ENCODE peak calls at places on chromosomes 3 and 15, in eight cellular contexts. C is coronary artery, H is transverse colon, N is ELR, L is cardiac muscle cell, D is EL, M is HCT116, O is left cardiac atrium. G is an unnamed sample.

GRCh38 chr15:56217341-56217740 is 26.3 kb downstream of the RFX7 start:
- DNase-seq in C (no peak), H (no peak), N (no peak), L (no peak), D (no peak), M (no peak), O (no peak), G (no peak)

GRCh38 chr3:52315977-52316764 is at the start of gene DNAH1:
- DNase-seq in C (no peak), H (no peak), N (no peak), L (no peak), D (no peak), M (no peak), O (no peak), G (no peak)

GRCh38 chr15:75353604-75354003 is 6.8 kb downstream of the NEIL1 start:
- DNase-seq in C (no peak), H (no peak), N (no peak), L (no peak), D (no peak), M (no peak), O (no peak), G (no peak)

GRCh38 chr3:122498152-122498551 is 16.6 kb downstream of the KPNA1 start:
- DNase-seq in C (no peak), H (no peak), N (peak), L (no peak), D (no peak), M (no peak), O (no peak), G (no peak)

GRCh38 chr15:74240002-74240568 is 4.0 kb downstream of the CCDC33 start:
- DNase-seq in C (peak), H (peak), N (peak), L (no peak), D (peak), M (peak), O (peak), G (peak)

GRCh38 chr15:74053941-74054529 is 28.3 kb downstream of the GOLGA6A start:
- DNase-seq in C (peak), H (peak), N (peak), L (peak), D (peak), M (peak), O (peak), G (peak)

GRCh38 chr3:134323966-134324962 is 50.0 kb downstream of the AMOTL2 start:
- DNase-seq in C (no peak), H (no peak), N (no peak), L (no peak), D (no peak), M (no peak), O (no peak), G (no peak)

GRCh38 chr15:43249699-43250203 is 17.0 kb downstream of the TGM5 start:
- DNase-seq in C (no peak), H (no peak), N (peak), L (no peak), D (peak), M (no peak), O (no peak), G (peak)

GRCh38 chr15:75866916-75867315 is 23.7 kb downstream of the UBE2Q2 start:
- DNase-seq in C (no peak), H (no peak), N (no peak), L (no peak), D (no peak), M (no peak), O (no peak), G (no peak)

GRCh38 chr3:117602054-117602644 is 892.6 kb downstream of the TUSC7 start:
- DNase-seq in C (no peak), H (no peak), N (no peak), L (no peak), D (no peak), M (no peak), O (no peak), G (no peak)

GRCh38 chr3:41169038-41169437 is 30.3 kb upstream of the CTNNB1 start:
- DNase-seq in C (no peak), H (no peak), N (no peak), L (no peak), D (no peak), M (no peak), O (no peak), G (no peak)

GRCh38 chr3:49867871-49868321 is 1.8 kb downstream of the CAMKV start:
- DNase-seq in C (no peak), H (no peak), N (peak), L (peak), D (peak), M (no peak), O (no peak), G (no peak)

GRCh38 chr3:115040673-115041286 is 106.3 kb downstream of the ZBTB20 start:
- DNase-seq in C (no peak), H (peak), N (peak), L (peak), D (peak), M (peak), O (peak), G (no peak)

GRCh38 chr3:9732080-9732752 is 681 bp downstream of the BRPF1 start:
- DNase-seq in C (no peak), H (peak), N (peak), L (peak), D (peak), M (no peak), O (peak), G (no peak)

GRCh38 chr3:191563722-191564121 is 102.8 kb downstream of the PYDC2 start:
- DNase-seq in C (no peak), H (no peak), N (no peak), L (no peak), D (no peak), M (no peak), O (no peak), G (no peak)

GRCh38 chr15:81229596-81229995 is 32.9 kb downstream of the IL16 start:
- DNase-seq in C (no peak), H (no peak), N (no peak), L (no peak), D (no peak), M (no peak), O (peak), G (no peak)

GRCh38 chr15:61518191-61518950 is 289.3 kb upstream of the RORA start:
- DNase-seq in C (no peak), H (no peak), N (peak), L (no peak), D (peak), M (no peak), O (no peak), G (no peak)

GRCh38 chr3:96354742-96355141 is 459.7 kb upstream of the EPHA6 start:
- DNase-seq in C (no peak), H (no peak), N (no peak), L (no peak), D (no peak), M (no peak), O (no peak), G (no peak)

GRCh38 chr3:52358362-52358940 is 42.3 kb downstream of the DNAH1 start:
- DNase-seq in C (no peak), H (no peak), N (no peak), L (no peak), D (no peak), M (no peak), O (no peak), G (no peak)

GRCh38 chr3:52532838-52533622 is 627 bp downstream of the NT5DC2 start:
- DNase-seq in C (peak), H (peak), N (peak), L (peak), D (peak), M (no peak), O (peak), G (no peak)

GRCh38 chr3:31357451-31357850 is 175.3 kb upstream of the STT3B start:
- DNase-seq in C (no peak), H (no peak), N (no peak), L (no peak), D (no peak), M (no peak), O (no peak), G (no peak)

GRCh38 chr3:179175358-179175757 is 27.2 kb downstream of the PIK3CA start:
- DNase-seq in C (no peak), H (no peak), N (no peak), L (no peak), D (peak), M (no peak), O (no peak), G (no peak)

GRCh38 chr3:6989608-6990291 is 128.8 kb downstream of the GRM7 start:
- DNase-seq in C (no peak), H (no peak), N (no peak), L (no peak), D (no peak), M (no peak), O (no peak), G (no peak)

GRCh38 chr3:10907262-10907661 is 85.3 kb upstream of the SLC6A1 start:
- DNase-seq in C (no peak), H (no peak), N (no peak), L (no peak), D (no peak), M (peak), O (no peak), G (no peak)

GRCh38 chr3:15646924-15647511 is 45.5 kb downstream of the BTD start:
- DNase-seq in C (peak), H (no peak), N (peak), L (no peak), D (peak), M (peak), O (peak), G (peak)

GRCh38 chr3:127611251-127611650 is 13.0 kb downstream of the MCM2 start:
- DNase-seq in C (no peak), H (no peak), N (no peak), L (no peak), D (no peak), M (no peak), O (no peak), G (no peak)

GRCh38 chr3:127182446-127182845 is 10.5 kb upstream of the PRR23E start:
- DNase-seq in C (peak), H (no peak), N (no peak), L (no peak), D (no peak), M (no peak), O (no peak), G (no peak)

GRCh38 chr3:134104031-134104430 is 74.3 kb upstream of the SLCO2A1 start:
- DNase-seq in C (no peak), H (no peak), N (peak), L (no peak), D (peak), M (no peak), O (no peak), G (no peak)

GRCh38 chr15:85886345-85886935 is 91.7 kb upstream of the KLHL25 start:
- DNase-seq in C (no peak), H (no peak), N (no peak), L (no peak), D (no peak), M (no peak), O (no peak), G (no peak)

GRCh38 chr15:85318048-85318731 is 62.2 kb upstream of the AKAP13 start:
- DNase-seq in C (no peak), H (peak), N (peak), L (no peak), D (peak), M (peak), O (no peak), G (peak)

GRCh38 chr3:66532160-66532587 is 31.4 kb upstream of the LRIG1 start:
- DNase-seq in C (no peak), H (no peak), N (no peak), L (no peak), D (no peak), M (no peak), O (no peak), G (no peak)

G was measured in RCC 7860.